ENCODE peak calls at places on chromosome 22, in nine cellular contexts. One of them, this sample, is unnamed.

GRCh38 chr22:22407061-22407460 is 101.5 kb downstream of the ZNF280B start:
- DNase-seq in caudate nucleus: no peak
- DNase-seq in Calu3: no peak
- DNase-seq in GOT3: no peak
- DNase-seq in testis: no peak
- DNase-seq in stimulated activated CD8-positive, alpha-beta memory T cell treated with anti-CD3 and anti-CD28 coated beads, Interleukin-4, amount 100 ng/mL, for 1 hour: no peak
- DNase-seq in ACHN: no peak
- DNase-seq in uterus: no peak
- DNase-seq in mesendoderm: no peak
- DNase-seq in this sample: no peak

GRCh38 chr22:36055376-36056310 is 27.0 kb upstream of the RBFOX2 start:
- DNase-seq in caudate nucleus: no peak
- DNase-seq in Calu3: no peak
- DNase-seq in GOT3: no peak
- DNase-seq in testis: no peak
- DNase-seq in stimulated activated CD8-positive, alpha-beta memory T cell treated with anti-CD3 and anti-CD28 coated beads, Interleukin-4, amount 100 ng/mL, for 1 hour: no peak
- DNase-seq in ACHN: no peak
- DNase-seq in uterus: no peak
- DNase-seq in mesendoderm: no peak
- DNase-seq in this sample: no peak

GRCh38 chr22:17627961-17628303 is 617 bp downstream of the ATP6V1E1 start:
- DNase-seq in caudate nucleus: no peak
- DNase-seq in Calu3: no peak
- DNase-seq in GOT3: no peak
- DNase-seq in testis: no peak
- DNase-seq in stimulated activated CD8-positive, alpha-beta memory T cell treated with anti-CD3 and anti-CD28 coated beads, Interleukin-4, amount 100 ng/mL, for 1 hour: no peak
- DNase-seq in ACHN: no peak
- DNase-seq in uterus: no peak
- DNase-seq in mesendoderm: peak
- DNase-seq in this sample: no peak

GRCh38 chr22:40525250-40525884 is 111.2 kb downstream of the MRTFA start:
- DNase-seq in caudate nucleus: no peak
- DNase-seq in Calu3: peak
- DNase-seq in GOT3: no peak
- DNase-seq in testis: peak
- DNase-seq in stimulated activated CD8-positive, alpha-beta memory T cell treated with anti-CD3 and anti-CD28 coated beads, Interleukin-4, amount 100 ng/mL, for 1 hour: peak
- DNase-seq in ACHN: peak
- DNase-seq in uterus: no peak
- DNase-seq in mesendoderm: peak
- DNase-seq in this sample: no peak

GRCh38 chr22:23070418-23071162 is at the start of gene GNAZ:
- DNase-seq in caudate nucleus: peak
- DNase-seq in Calu3: no peak
- DNase-seq in GOT3: no peak
- DNase-seq in testis: no peak
- DNase-seq in stimulated activated CD8-positive, alpha-beta memory T cell treated with anti-CD3 and anti-CD28 coated beads, Interleukin-4, amount 100 ng/mL, for 1 hour: no peak
- DNase-seq in ACHN: peak
- DNase-seq in uterus: peak
- DNase-seq in mesendoderm: peak
- DNase-seq in this sample: peak

GRCh38 chr22:45154383-45154782 is 9.3 kb upstream of the NUP50 start:
- DNase-seq in caudate nucleus: no peak
- DNase-seq in Calu3: no peak
- DNase-seq in GOT3: no peak
- DNase-seq in testis: no peak
- DNase-seq in stimulated activated CD8-positive, alpha-beta memory T cell treated with anti-CD3 and anti-CD28 coated beads, Interleukin-4, amount 100 ng/mL, for 1 hour: no peak
- DNase-seq in ACHN: no peak
- DNase-seq in uterus: no peak
- DNase-seq in mesendoderm: no peak
- DNase-seq in this sample: no peak

GRCh38 chr22:45290410-45290936 is 5.7 kb downstream of the UPK3A start:
- DNase-seq in caudate nucleus: peak
- DNase-seq in Calu3: peak
- DNase-seq in GOT3: peak
- DNase-seq in testis: no peak
- DNase-seq in stimulated activated CD8-positive, alpha-beta memory T cell treated with anti-CD3 and anti-CD28 coated beads, Interleukin-4, amount 100 ng/mL, for 1 hour: no peak
- DNase-seq in ACHN: peak
- DNase-seq in uterus: no peak
- DNase-seq in mesendoderm: peak
- DNase-seq in this sample: peak

GRCh38 chr22:40176921-40177737 is 596 bp upstream of the TNRC6B start:
- DNase-seq in caudate nucleus: no peak
- DNase-seq in Calu3: peak
- DNase-seq in GOT3: no peak
- DNase-seq in testis: peak
- DNase-seq in stimulated activated CD8-positive, alpha-beta memory T cell treated with anti-CD3 and anti-CD28 coated beads, Interleukin-4, amount 100 ng/mL, for 1 hour: no peak
- DNase-seq in ACHN: peak
- DNase-seq in uterus: peak
- DNase-seq in mesendoderm: peak
- DNase-seq in this sample: peak

GRCh38 chr22:26891431-26891830 is 234.0 kb downstream of the MIAT start:
- DNase-seq in caudate nucleus: no peak
- DNase-seq in Calu3: no peak
- DNase-seq in GOT3: no peak
- DNase-seq in testis: no peak
- DNase-seq in stimulated activated CD8-positive, alpha-beta memory T cell treated with anti-CD3 and anti-CD28 coated beads, Interleukin-4, amount 100 ng/mL, for 1 hour: no peak
- DNase-seq in ACHN: peak
- DNase-seq in uterus: no peak
- DNase-seq in mesendoderm: no peak
- DNase-seq in this sample: no peak

GRCh38 chr22:37484115-37485005 is 1.8 kb downstream of the MFNG start:
- DNase-seq in caudate nucleus: no peak
- DNase-seq in Calu3: no peak
- DNase-seq in GOT3: no peak
- DNase-seq in testis: peak
- DNase-seq in stimulated activated CD8-positive, alpha-beta memory T cell treated with anti-CD3 and anti-CD28 coated beads, Interleukin-4, amount 100 ng/mL, for 1 hour: peak
- DNase-seq in ACHN: no peak
- DNase-seq in uterus: peak
- DNase-seq in mesendoderm: no peak
- DNase-seq in this sample: no peak

GRCh38 chr22:29753808-29754657 is 12.8 kb downstream of the ZMAT5 start:
- DNase-seq in caudate nucleus: no peak
- DNase-seq in Calu3: no peak
- DNase-seq in GOT3: no peak
- DNase-seq in testis: no peak
- DNase-seq in stimulated activated CD8-positive, alpha-beta memory T cell treated with anti-CD3 and anti-CD28 coated beads, Interleukin-4, amount 100 ng/mL, for 1 hour: no peak
- DNase-seq in ACHN: no peak
- DNase-seq in uterus: no peak
- DNase-seq in mesendoderm: no peak
- DNase-seq in this sample: no peak

GRCh38 chr22:31055322-31056159 is 25.6 kb upstream of the SMTN start:
- DNase-seq in caudate nucleus: peak
- DNase-seq in Calu3: peak
- DNase-seq in GOT3: peak
- DNase-seq in testis: peak
- DNase-seq in stimulated activated CD8-positive, alpha-beta memory T cell treated with anti-CD3 and anti-CD28 coated beads, Interleukin-4, amount 100 ng/mL, for 1 hour: no peak
- DNase-seq in ACHN: peak
- DNase-seq in uterus: peak
- DNase-seq in mesendoderm: peak
- DNase-seq in this sample: peak

GRCh38 chr22:49208003-49208402 is 619.7 kb downstream of the BRD1 start:
- DNase-seq in caudate nucleus: no peak
- DNase-seq in Calu3: no peak
- DNase-seq in GOT3: no peak
- DNase-seq in testis: no peak
- DNase-seq in stimulated activated CD8-positive, alpha-beta memory T cell treated with anti-CD3 and anti-CD28 coated beads, Interleukin-4, amount 100 ng/mL, for 1 hour: no peak
- DNase-seq in ACHN: no peak
- DNase-seq in uterus: no peak
- DNase-seq in mesendoderm: no peak
- DNase-seq in this sample: no peak

GRCh38 chr22:17097701-17098100 is 12.9 kb downstream of the IL17RA start:
- DNase-seq in caudate nucleus: no peak
- DNase-seq in Calu3: no peak
- DNase-seq in GOT3: no peak
- DNase-seq in testis: no peak
- DNase-seq in stimulated activated CD8-positive, alpha-beta memory T cell treated with anti-CD3 and anti-CD28 coated beads, Interleukin-4, amount 100 ng/mL, for 1 hour: no peak
- DNase-seq in ACHN: no peak
- DNase-seq in uterus: no peak
- DNase-seq in mesendoderm: no peak
- DNase-seq in this sample: no peak

GRCh38 chr22:43293259-43293658 is 49.9 kb downstream of the SCUBE1 start:
- DNase-seq in caudate nucleus: no peak
- DNase-seq in Calu3: no peak
- DNase-seq in GOT3: no peak
- DNase-seq in testis: no peak
- DNase-seq in stimulated activated CD8-positive, alpha-beta memory T cell treated with anti-CD3 and anti-CD28 coated beads, Interleukin-4, amount 100 ng/mL, for 1 hour: no peak
- DNase-seq in ACHN: no peak
- DNase-seq in uterus: no peak
- DNase-seq in mesendoderm: no peak
- DNase-seq in this sample: no peak

GRCh38 chr22:47174096-47174495 is 411.6 kb downstream of the TBC1D22A start:
- DNase-seq in caudate nucleus: no peak
- DNase-seq in Calu3: no peak
- DNase-seq in GOT3: no peak
- DNase-seq in testis: no peak
- DNase-seq in stimulated activated CD8-positive, alpha-beta memory T cell treated with anti-CD3 and anti-CD28 coated beads, Interleukin-4, amount 100 ng/mL, for 1 hour: no peak
- DNase-seq in ACHN: no peak
- DNase-seq in uterus: no peak
- DNase-seq in mesendoderm: no peak
- DNase-seq in this sample: no peak

GRCh38 chr22:19619144-19620009 is 94.9 kb upstream of the SEPTIN5 start:
- DNase-seq in caudate nucleus: no peak
- DNase-seq in Calu3: no peak
- DNase-seq in GOT3: no peak
- DNase-seq in testis: no peak
- DNase-seq in stimulated activated CD8-positive, alpha-beta memory T cell treated with anti-CD3 and anti-CD28 coated beads, Interleukin-4, amount 100 ng/mL, for 1 hour: no peak
- DNase-seq in ACHN: no peak
- DNase-seq in uterus: no peak
- DNase-seq in mesendoderm: no peak
- DNase-seq in this sample: no peak

GRCh38 chr22:47210112-47210657 is 447.7 kb downstream of the TBC1D22A start:
- DNase-seq in caudate nucleus: no peak
- DNase-seq in Calu3: no peak
- DNase-seq in GOT3: no peak
- DNase-seq in testis: peak
- DNase-seq in stimulated activated CD8-positive, alpha-beta memory T cell treated with anti-CD3 and anti-CD28 coated beads, Interleukin-4, amount 100 ng/mL, for 1 hour: no peak
- DNase-seq in ACHN: no peak
- DNase-seq in uterus: no peak
- DNase-seq in mesendoderm: no peak
- DNase-seq in this sample: no peak

GRCh38 chr22:35477911-35478582 is 62.6 kb upstream of the RASD2 start:
- DNase-seq in caudate nucleus: no peak
- DNase-seq in Calu3: peak
- DNase-seq in GOT3: no peak
- DNase-seq in testis: no peak
- DNase-seq in stimulated activated CD8-positive, alpha-beta memory T cell treated with anti-CD3 and anti-CD28 coated beads, Interleukin-4, amount 100 ng/mL, for 1 hour: no peak
- DNase-seq in ACHN: peak
- DNase-seq in uterus: peak
- DNase-seq in mesendoderm: no peak
- DNase-seq in this sample: peak

GRCh38 chr22:38191115-38191514 is 9.5 kb upstream of the PLA2G6 start:
- DNase-seq in caudate nucleus: no peak
- DNase-seq in Calu3: no peak
- DNase-seq in GOT3: no peak
- DNase-seq in testis: no peak
- DNase-seq in stimulated activated CD8-positive, alpha-beta memory T cell treated with anti-CD3 and anti-CD28 coated beads, Interleukin-4, amount 100 ng/mL, for 1 hour: no peak
- DNase-seq in ACHN: no peak
- DNase-seq in uterus: no peak
- DNase-seq in mesendoderm: no peak
- DNase-seq in this sample: no peak

GRCh38 chr22:31350410-31350863 is 4.3 kb upstream of the PATZ1 start:
- DNase-seq in caudate nucleus: no peak
- DNase-seq in Calu3: peak
- DNase-seq in GOT3: no peak
- DNase-seq in testis: peak
- DNase-seq in stimulated activated CD8-positive, alpha-beta memory T cell treated with anti-CD3 and anti-CD28 coated beads, Interleukin-4, amount 100 ng/mL, for 1 hour: no peak
- DNase-seq in ACHN: peak
- DNase-seq in uterus: no peak
- DNase-seq in mesendoderm: peak
- DNase-seq in this sample: no peak

GRCh38 chr22:45459235-45459634 is 43.4 kb upstream of the FBLN1 start:
- DNase-seq in caudate nucleus: no peak
- DNase-seq in Calu3: no peak
- DNase-seq in GOT3: no peak
- DNase-seq in testis: no peak
- DNase-seq in stimulated activated CD8-positive, alpha-beta memory T cell treated with anti-CD3 and anti-CD28 coated beads, Interleukin-4, amount 100 ng/mL, for 1 hour: no peak
- DNase-seq in ACHN: no peak
- DNase-seq in uterus: no peak
- DNase-seq in mesendoderm: no peak
- DNase-seq in this sample: no peak

GRCh38 chr22:38872831-38873248 is 824 bp upstream of the CBX6 start:
- DNase-seq in caudate nucleus: peak
- DNase-seq in Calu3: no peak
- DNase-seq in GOT3: no peak
- DNase-seq in testis: peak
- DNase-seq in stimulated activated CD8-positive, alpha-beta memory T cell treated with anti-CD3 and anti-CD28 coated beads, Interleukin-4, amount 100 ng/mL, for 1 hour: no peak
- DNase-seq in ACHN: peak
- DNase-seq in uterus: peak
- DNase-seq in mesendoderm: peak
- DNase-seq in this sample: no peak

GRCh38 chr22:40076702-40077645 is 82.2 kb downstream of the FAM83F start:
- DNase-seq in caudate nucleus: no peak
- DNase-seq in Calu3: no peak
- DNase-seq in GOT3: no peak
- DNase-seq in testis: no peak
- DNase-seq in stimulated activated CD8-positive, alpha-beta memory T cell treated with anti-CD3 and anti-CD28 coated beads, Interleukin-4, amount 100 ng/mL, for 1 hour: no peak
- DNase-seq in ACHN: peak
- DNase-seq in uterus: no peak
- DNase-seq in mesendoderm: no peak
- DNase-seq in this sample: no peak

GRCh38 chr22:39212721-39213376 is 31.9 kb downstream of the PDGFB start:
- DNase-seq in caudate nucleus: no peak
- DNase-seq in Calu3: peak
- DNase-seq in GOT3: no peak
- DNase-seq in testis: no peak
- DNase-seq in stimulated activated CD8-positive, alpha-beta memory T cell treated with anti-CD3 and anti-CD28 coated beads, Interleukin-4, amount 100 ng/mL, for 1 hour: no peak
- DNase-seq in ACHN: peak
- DNase-seq in uterus: peak
- DNase-seq in mesendoderm: peak
- DNase-seq in this sample: peak

GRCh38 chr22:47918276-47918928 is 1156.0 kb downstream of the TBC1D22A start:
- DNase-seq in caudate nucleus: no peak
- DNase-seq in Calu3: no peak
- DNase-seq in GOT3: no peak
- DNase-seq in testis: no peak
- DNase-seq in stimulated activated CD8-positive, alpha-beta memory T cell treated with anti-CD3 and anti-CD28 coated beads, Interleukin-4, amount 100 ng/mL, for 1 hour: no peak
- DNase-seq in ACHN: no peak
- DNase-seq in uterus: no peak
- DNase-seq in mesendoderm: no peak
- DNase-seq in this sample: no peak

GRCh38 chr22:24444251-24444650 is 16.9 kb downstream of the ADORA2A start:
- DNase-seq in caudate nucleus: no peak
- DNase-seq in Calu3: no peak
- DNase-seq in GOT3: no peak
- DNase-seq in testis: no peak
- DNase-seq in stimulated activated CD8-positive, alpha-beta memory T cell treated with anti-CD3 and anti-CD28 coated beads, Interleukin-4, amount 100 ng/mL, for 1 hour: no peak
- DNase-seq in ACHN: no peak
- DNase-seq in uterus: no peak
- DNase-seq in mesendoderm: no peak
- DNase-seq in this sample: no peak

GRCh38 chr22:33036881-33037280 is 21.3 kb downstream of the SYN3 start:
- DNase-seq in caudate nucleus: no peak
- DNase-seq in Calu3: no peak
- DNase-seq in GOT3: no peak
- DNase-seq in testis: no peak
- DNase-seq in stimulated activated CD8-positive, alpha-beta memory T cell treated with anti-CD3 and anti-CD28 coated beads, Interleukin-4, amount 100 ng/mL, for 1 hour: no peak
- DNase-seq in ACHN: no peak
- DNase-seq in uterus: no peak
- DNase-seq in mesendoderm: no peak
- DNase-seq in this sample: no peak

GRCh38 chr22:48751539-48752437 is 1075.9 kb downstream of the BRD1 start:
- DNase-seq in caudate nucleus: no peak
- DNase-seq in Calu3: no peak
- DNase-seq in GOT3: no peak
- DNase-seq in testis: peak
- DNase-seq in stimulated activated CD8-positive, alpha-beta memory T cell treated with anti-CD3 and anti-CD28 coated beads, Interleukin-4, amount 100 ng/mL, for 1 hour: no peak
- DNase-seq in ACHN: no peak
- DNase-seq in uterus: no peak
- DNase-seq in mesendoderm: no peak
- DNase-seq in this sample: no peak

GRCh38 chr22:47616396-47617020 is 854.1 kb downstream of the TBC1D22A start:
- DNase-seq in caudate nucleus: no peak
- DNase-seq in Calu3: no peak
- DNase-seq in GOT3: no peak
- DNase-seq in testis: no peak
- DNase-seq in stimulated activated CD8-positive, alpha-beta memory T cell treated with anti-CD3 and anti-CD28 coated beads, Interleukin-4, amount 100 ng/mL, for 1 hour: no peak
- DNase-seq in ACHN: no peak
- DNase-seq in uterus: no peak
- DNase-seq in mesendoderm: no peak
- DNase-seq in this sample: no peak

GRCh38 chr22:48633996-48634836 is 1193.5 kb downstream of the BRD1 start:
- DNase-seq in caudate nucleus: no peak
- DNase-seq in Calu3: no peak
- DNase-seq in GOT3: no peak
- DNase-seq in testis: no peak
- DNase-seq in stimulated activated CD8-positive, alpha-beta memory T cell treated with anti-CD3 and anti-CD28 coated beads, Interleukin-4, amount 100 ng/mL, for 1 hour: no peak
- DNase-seq in ACHN: no peak
- DNase-seq in uterus: no peak
- DNase-seq in mesendoderm: no peak
- DNase-seq in this sample: no peak

This sample was measured in SW480.